ENCODE peak calls at places on chromosome 18, in four cellular contexts. F, N, J and H are unnamed samples.

GRCh38 chr18:58529714-58530354 is 99.1 kb downstream of the ALPK2 start:
- DNase-seq in F (peak), N (peak), J (peak), H (peak)

GRCh38 chr18:58682429-58683069 is 11.3 kb downstream of the MALT1 start:
- DNase-seq in F (peak), N (no peak), J (no peak), H (no peak)

GRCh38 chr18:44130365-44130942 is 550.2 kb upstream of the SETBP1 start:
- DNase-seq in F (no peak), N (no peak), J (peak), H (no peak)

GRCh38 chr18:3463052-3463451 is 13.1 kb downstream of the TGIF1 start:
- DNase-seq in F (no peak), N (no peak), J (no peak), H (no peak)

GRCh38 chr18:2952605-2953004 is 60.3 kb downstream of the LPIN2 start:
- DNase-seq in F (no peak), N (no peak), J (no peak), H (no peak)

GRCh38 chr18:395481-396250 is 104.8 kb downstream of the COLEC12 start:
- DNase-seq in F (peak), N (peak), J (no peak), H (no peak)

GRCh38 chr18:11327656-11328055 is 178.3 kb upstream of the PIEZO2 start:
- DNase-seq in F (no peak), N (no peak), J (no peak), H (no peak)

GRCh38 chr18:53747761-53748160 is 476.7 kb downstream of the MBD2 start:
- DNase-seq in F (no peak), N (no peak), J (no peak), H (no peak)

GRCh38 chr18:45197526-45197970 is 417.7 kb upstream of the SLC14A2 start:
- DNase-seq in F (no peak), N (peak), J (no peak), H (no peak)

GRCh38 chr18:67266591-67267237 is 249.8 kb downstream of the DSEL start:
- DNase-seq in F (no peak), N (peak), J (no peak), H (no peak)

GRCh38 chr18:3261393-3262233 is at the start of gene MYL12B:
- DNase-seq in F (peak), N (no peak), J (peak), H (peak)

GRCh38 chr18:10013621-10014543 is 100.1 kb downstream of the VAPA start:
- DNase-seq in F (no peak), N (no peak), J (no peak), H (no peak)

GRCh38 chr18:31720867-31721266 is 36.5 kb upstream of the B4GALT6 start:
- DNase-seq in F (no peak), N (no peak), J (no peak), H (no peak)

GRCh38 chr18:22913861-22914260 is 19.3 kb upstream of the RBBP8 start:
- DNase-seq in F (no peak), N (no peak), J (no peak), H (no peak)

GRCh38 chr18:7338846-7339245 is 108.0 kb downstream of the LRRC30 start:
- DNase-seq in F (no peak), N (no peak), J (no peak), H (no peak)

GRCh38 chr18:45175505-45175904 is 439.8 kb upstream of the SLC14A2 start:
- DNase-seq in F (no peak), N (no peak), J (no peak), H (no peak)

GRCh38 chr18:36440614-36441013 is 143.1 kb downstream of the FHOD3 start:
- DNase-seq in F (no peak), N (no peak), J (no peak), H (no peak)

GRCh38 chr18:32674491-32674890 is 98.3 kb downstream of the KLHL14 start:
- DNase-seq in F (no peak), N (no peak), J (no peak), H (no peak)

GRCh38 chr18:59345556-59345955 is 13.5 kb downstream of the LMAN1 start:
- DNase-seq in F (no peak), N (no peak), J (no peak), H (no peak)

GRCh38 chr18:13889661-13890060 is 25.7 kb downstream of the MC2R start:
- DNase-seq in F (no peak), N (no peak), J (no peak), H (no peak)

GRCh38 chr18:31241900-31242409 is 76.0 kb upstream of the DSG1 start:
- DNase-seq in F (peak), N (no peak), J (no peak), H (no peak)

GRCh38 chr18:9658111-9658641 is 43.8 kb upstream of the PPP4R1 start:
- DNase-seq in F (peak), N (no peak), J (no peak), H (no peak)

GRCh38 chr18:21146016-21146415 is 34.4 kb upstream of the ROCK1 start:
- DNase-seq in F (no peak), N (no peak), J (no peak), H (no peak)

GRCh38 chr18:36085195-36085594 is 17.8 kb upstream of the RPRD1A start:
- DNase-seq in F (no peak), N (no peak), J (no peak), H (no peak)

GRCh38 chr18:9787716-9788115 is 79.6 kb downstream of the RAB31 start:
- DNase-seq in F (no peak), N (no peak), J (no peak), H (no peak)

GRCh38 chr18:49486617-49486958 is 446 bp downstream of the C18orf32 start:
- DNase-seq in F (no peak), N (no peak), J (no peak), H (no peak)

GRCh38 chr18:79621501-79621900 is 58.1 kb upstream of the CTDP1 start:
- DNase-seq in F (no peak), N (no peak), J (no peak), H (no peak)

GRCh38 chr18:22639626-22640025 is 221.9 kb upstream of the CTAGE1 start:
- DNase-seq in F (no peak), N (no peak), J (no peak), H (no peak)

GRCh38 chr18:36831139-36831538 is 2.2 kb downstream of the KIAA1328 start:
- DNase-seq in F (no peak), N (no peak), J (no peak), H (no peak)

GRCh38 chr18:36809590-36810381 is 19.0 kb downstream of the TPGS2 start:
- DNase-seq in F (no peak), N (peak), J (peak), H (no peak)